ENCODE peak calls at places on chromosomes 5 and 9, in six cellular contexts. E is epithelial cell of proximal tubule, J is ELR, U is posterior cingulate gyrus, G is natural killer cell, V is AG08395. F is an unnamed sample.
A peak's percentile ranks its signal among the peaks of the same experiment; 100 is the strongest.

GRCh38 chr5:54988817-54989216 is 3.4 kb upstream of the ESM1 start:
- DNase-seq in E (no peak), J (no peak), G (no peak), U (no peak), V (no peak), F (no peak)

GRCh38 chr9:131008909-131009618 is at the start of gene LAMC3:
- DNase-seq in G (no peak), U (no peak), E (no peak), J (no peak), V (no peak), F (no peak)

GRCh38 chr5:99089822-99090549 is 161.2 kb upstream of the CHD1 start:
- DNase-seq in V (no peak), U (no peak), E (no peak), J (no peak), G (no peak), F (no peak)

GRCh38 chr9:1939926-1940368 is 75.2 kb upstream of the SMARCA2 start:
- DNase-seq in V (peak; percentile 17), G (no peak), J (peak; percentile 36), E (peak; percentile 1), U (no peak), F (no peak)

GRCh38 chr5:92268343-92268742 is 885.2 kb upstream of the ARRDC3 start:
- DNase-seq in V (no peak), U (no peak), E (no peak), G (no peak), J (no peak), F (no peak)

GRCh38 chr9:36401179-36401740 is 1.2 kb upstream of the RNF38 start:
- DNase-seq in J (peak; percentile 84), E (no peak), G (no peak), V (peak; percentile 96), U (no peak), F (no peak)

GRCh38 chr5:173968154-173968553 is 20.8 kb upstream of the C5orf47 start:
- DNase-seq in E (no peak), U (peak; percentile 61), G (no peak), V (no peak), J (no peak), F (no peak)

GRCh38 chr5:59249160-59249559 is 644.4 kb downstream of the PDE4D start:
- DNase-seq in V (no peak), J (no peak), G (no peak), U (no peak), E (no peak), F (no peak)

GRCh38 chr9:105508530-105508929 is 49.4 kb upstream of the FKTN start:
- DNase-seq in G (no peak), V (no peak), J (no peak), E (no peak), U (no peak), F (no peak)

GRCh38 chr5:1522601-1523479 is 920 bp downstream of the LPCAT1 start:
- DNase-seq in G (peak; percentile 20), J (peak; percentile 41), U (peak; percentile 24), E (no peak), V (no peak), F (peak; percentile 42)

GRCh38 chr5:60333103-60333502 is 366.9 kb downstream of the DEPDC1B start:
- DNase-seq in U (no peak), V (peak; percentile 13), G (no peak), J (peak; percentile 36), E (no peak), F (no peak)

GRCh38 chr9:18791074-18791473 is 241.9 kb downstream of the SAXO1 start:
- DNase-seq in J (peak; percentile 47), G (no peak), E (no peak), U (no peak), V (no peak), F (no peak)

GRCh38 chr5:26553079-26553478 is 485.3 kb downstream of the CDH9 start:
- DNase-seq in V (no peak), E (peak; percentile 29), U (no peak), G (no peak), J (peak; percentile 21), F (no peak)

GRCh38 chr9:2150338-2150737 is 135.2 kb downstream of the SMARCA2 start:
- DNase-seq in U (no peak), V (no peak), E (no peak), G (no peak), J (no peak), F (no peak)

F was measured in CD14-positive monocyte.